ENCODE peak calls at places on chromosomes 4 and X, in seven cellular contexts. B is lung; L is GM06990; C is AG04450; M is CD8-positive, alpha-beta T cell; E is PC-3; I is psoas muscle. H is an unnamed sample.

GRCh38 chrX:32116047-32116446 is 1044.2 kb upstream of the FTHL17 start:
- DNase-seq in E (no peak), M (no peak), B (no peak), L (no peak), I (no peak), C (no peak), H (no peak)

GRCh38 chr4:64883087-64883926 is 474.1 kb upstream of the TECRL start:
- DNase-seq in E (no peak), L (no peak), B (no peak), M (no peak), C (no peak), I (no peak), H (no peak)

GRCh38 chr4:172666711-172667368 is 501.8 kb upstream of the GALNT7 start:
- DNase-seq in B (no peak), L (no peak), I (no peak), E (no peak), M (no peak), C (no peak), H (peak)

GRCh38 chr4:108730579-108730978 is 32.3 kb downstream of the ETNPPL start:
- DNase-seq in C (no peak), M (no peak), E (no peak), I (no peak), L (no peak), B (no peak), H (no peak)

GRCh38 chr4:102569200-102569599 is 68.0 kb downstream of the NFKB1 start:
- DNase-seq in M (no peak), E (no peak), B (no peak), C (no peak), I (no peak), L (no peak), H (peak)

GRCh38 chrX:39688576-39689373 is 409.0 kb downstream of the BCOR start:
- DNase-seq in C (no peak), E (peak), B (peak), I (peak), L (no peak), M (no peak), H (peak)

GRCh38 chr4:67539830-67540229 is 5.5 kb downstream of the CENPC start:
- DNase-seq in B (no peak), L (no peak), C (no peak), I (no peak), E (no peak), M (no peak), H (no peak)

GRCh38 chrX:148741441-148741840 is 241.0 kb downstream of the AFF2 start:
- DNase-seq in C (no peak), M (no peak), L (no peak), E (no peak), B (no peak), I (no peak), H (no peak)

GRCh38 chr4:53702334-53703266 is 111.3 kb upstream of the LNX1 start:
- DNase-seq in B (peak), L (peak), E (peak), I (peak), C (no peak), M (no peak), H (peak)

GRCh38 chrX:49840679-49841078 is 11.6 kb downstream of the PAGE4 start:
- DNase-seq in L (peak), C (no peak), M (peak), B (peak), I (peak), E (peak), H (peak)

GRCh38 chr4:36582214-36582613 is 300.8 kb downstream of the DTHD1 start:
- DNase-seq in I (no peak), E (no peak), C (no peak), M (no peak), L (no peak), B (no peak), H (peak)

GRCh38 chr4:81688085-81688484 is 216.4 kb upstream of the RASGEF1B start:
- DNase-seq in I (no peak), E (peak), B (no peak), M (no peak), C (no peak), L (no peak), H (peak)

GRCh38 chrX:22015144-22015750 is 16.9 kb upstream of the PHEX start:
- DNase-seq in C (no peak), L (no peak), E (no peak), I (no peak), B (no peak), M (no peak), H (no peak)

GRCh38 chrX:72297953-72298730 is 7.6 kb downstream of the CITED1 start:
- DNase-seq in E (peak), L (no peak), B (peak), I (no peak), C (no peak), M (no peak), H (peak)

GRCh38 chr4:16001484-16001858 is 38.5 kb upstream of the FGFBP2 start:
- DNase-seq in E (peak), I (peak), L (peak), B (peak), C (peak), M (peak), H (peak)

GRCh38 chrX:13376857-13377441 is 57.1 kb upstream of the ATXN3L start:
- DNase-seq in I (no peak), M (no peak), E (peak), L (no peak), B (peak), C (peak), H (peak)

GRCh38 chr4:136078971-136079370 is 1453.3 kb downstream of the PCDH18 start:
- DNase-seq in I (no peak), C (no peak), B (no peak), L (no peak), M (no peak), E (no peak), H (peak)

GRCh38 chr4:26717332-26717731 is 133.4 kb downstream of the TBC1D19 start:
- DNase-seq in L (no peak), M (no peak), E (peak), B (no peak), C (peak), I (no peak), H (peak)

GRCh38 chr4:52910115-52910514 is 48.0 kb downstream of the RASL11B start:
- DNase-seq in E (no peak), I (no peak), M (no peak), L (no peak), C (no peak), B (no peak), H (no peak)

GRCh38 chr4:155639674-155640529 is 26.7 kb upstream of the GUCY1A1 start:
- DNase-seq in B (no peak), I (no peak), L (peak), E (no peak), C (no peak), M (no peak), H (no peak)

GRCh38 chr4:52173470-52174055 is 122.5 kb downstream of the SPATA18 start:
- DNase-seq in C (no peak), I (peak), L (no peak), B (peak), M (no peak), E (no peak), H (no peak)

GRCh38 chr4:87060957-87061356 is 126.1 kb downstream of the AFF1 start:
- DNase-seq in I (no peak), L (no peak), B (no peak), C (peak), E (peak), M (no peak), H (peak)

GRCh38 chrX:29254515-29254914 is 667.3 kb downstream of the IL1RAPL1 start:
- DNase-seq in E (no peak), M (no peak), L (no peak), C (no peak), I (no peak), B (no peak), H (no peak)

GRCh38 chr4:169024762-169025161 is 14.7 kb upstream of the CBR4 start:
- DNase-seq in M (no peak), B (no peak), E (peak), C (peak), L (no peak), I (no peak), H (peak)

GRCh38 chr4:61540944-61541343 is 340.8 kb downstream of the ADGRL3 start:
- DNase-seq in B (no peak), E (no peak), M (no peak), C (no peak), L (no peak), I (no peak), H (no peak)

GRCh38 chr4:43782391-43782790 is 666.2 kb downstream of the KCTD8 start:
- DNase-seq in B (no peak), I (no peak), L (no peak), M (no peak), C (no peak), E (peak), H (no peak)

GRCh38 chr4:120841580-120841979 is 80.9 kb downstream of the PRDM5 start:
- DNase-seq in M (no peak), B (no peak), E (no peak), C (no peak), I (no peak), L (no peak), H (no peak)

GRCh38 chrX:120781416-120781815 is 94.2 kb downstream of the CT47B1 start:
- DNase-seq in I (no peak), E (no peak), M (no peak), C (no peak), L (no peak), B (no peak), H (peak)

GRCh38 chr4:185039508-185040273 is 21.4 kb downstream of the HELT start:
- DNase-seq in E (peak), M (peak), I (no peak), B (peak), L (peak), C (peak), H (peak)

GRCh38 chr4:183602444-183603102 is 56.4 kb downstream of the RWDD4 start:
- DNase-seq in C (no peak), I (no peak), M (no peak), E (no peak), B (no peak), L (no peak), H (peak)

GRCh38 chrX:42466706-42467105 is 311.3 kb downstream of the PPP1R2C start:
- DNase-seq in L (no peak), B (no peak), C (no peak), E (no peak), M (no peak), I (no peak), H (peak)

GRCh38 chr4:11480683-11481082 is 52.0 kb upstream of the HS3ST1 start:
- DNase-seq in C (no peak), M (peak), L (no peak), B (peak), E (peak), I (no peak), H (peak)

GRCh38 chr4:54662123-54662522 is 4.4 kb downstream of the KIT start:
- DNase-seq in L (no peak), E (no peak), M (no peak), B (no peak), I (no peak), C (no peak), H (no peak)

GRCh38 chrX:84501798-84502628 is at the start of gene HDX:
- DNase-seq in L (peak), M (peak), B (peak), C (peak), E (peak), I (peak), H (peak)
- H3K4me3 ChIP-seq in L (peak), M (peak), B (peak), C (peak), E (peak), I (peak), H (peak)

GRCh38 chr4:80182237-80182866 is 15.0 kb upstream of the PRDM8 start:
- DNase-seq in C (no peak), I (no peak), M (peak), B (no peak), L (no peak), E (no peak), H (no peak)
- H3K4me3 ChIP-seq in C (no peak), I (no peak), M (no peak), B (no peak), L (no peak), E (no peak), H (no peak)

DNA sequence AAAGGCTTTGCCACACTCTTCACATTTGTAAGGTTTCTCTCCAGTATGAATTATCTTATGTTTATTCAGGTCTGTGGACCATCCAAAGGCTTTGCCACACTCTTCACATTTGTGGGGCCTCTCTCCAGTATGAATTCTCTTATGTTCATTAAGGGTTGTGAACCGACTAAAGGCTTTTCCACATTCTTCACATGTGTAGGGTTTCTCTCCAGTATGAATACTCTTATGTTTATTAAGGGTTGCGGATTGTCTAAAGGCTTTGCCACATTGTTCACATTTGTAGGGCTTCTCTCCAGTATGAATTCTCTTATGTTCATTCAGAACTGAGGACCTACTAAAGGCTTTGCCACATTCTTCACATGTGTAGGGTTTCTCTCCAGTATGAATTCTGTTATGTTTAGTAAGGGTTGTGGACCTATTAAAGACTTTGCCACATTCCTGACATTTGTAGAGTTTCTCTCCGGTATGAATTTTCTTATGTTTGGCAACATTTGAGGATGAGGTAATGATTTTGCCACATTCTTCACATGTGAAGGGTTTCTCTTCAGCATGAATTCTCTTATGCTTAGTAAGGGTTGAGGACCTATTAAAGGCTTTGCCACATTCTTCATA is 33.7 kb downstream of the ZNF732 start:
- DNase-seq in M (no peak), E (no peak), C (no peak), B (no peak), I (no peak), L (no peak), H (no peak)
- H3K4me3 ChIP-seq in M (no peak), E (no peak), C (no peak), B (no peak), I (no peak), L (no peak), H (no peak)

GRCh38 chrX:153029875-153030274 is 26.4 kb upstream of the PNMA3 start:
- DNase-seq in L (no peak), E (no peak), B (no peak), M (no peak), I (no peak), C (no peak), H (peak)

GRCh38 chrX:153030801-153031200 is 25.5 kb upstream of the PNMA3 start:
- DNase-seq in L (no peak), M (no peak), C (no peak), B (no peak), E (no peak), I (no peak), H (no peak)

GRCh38 chrX:153029162-153029561 is 27.1 kb upstream of the PNMA3 start:
- DNase-seq in B (no peak), C (no peak), E (no peak), L (no peak), M (no peak), I (no peak), H (peak)

GRCh38 chrX:153032397-153033118 is 23.7 kb upstream of the PNMA3 start:
- DNase-seq in B (peak), E (peak), L (peak), I (peak), C (no peak), M (peak), H (peak)
- H3K4me3 ChIP-seq in B (peak), E (peak), L (peak), I (peak), C (peak), M (peak), H (peak)

DNA sequence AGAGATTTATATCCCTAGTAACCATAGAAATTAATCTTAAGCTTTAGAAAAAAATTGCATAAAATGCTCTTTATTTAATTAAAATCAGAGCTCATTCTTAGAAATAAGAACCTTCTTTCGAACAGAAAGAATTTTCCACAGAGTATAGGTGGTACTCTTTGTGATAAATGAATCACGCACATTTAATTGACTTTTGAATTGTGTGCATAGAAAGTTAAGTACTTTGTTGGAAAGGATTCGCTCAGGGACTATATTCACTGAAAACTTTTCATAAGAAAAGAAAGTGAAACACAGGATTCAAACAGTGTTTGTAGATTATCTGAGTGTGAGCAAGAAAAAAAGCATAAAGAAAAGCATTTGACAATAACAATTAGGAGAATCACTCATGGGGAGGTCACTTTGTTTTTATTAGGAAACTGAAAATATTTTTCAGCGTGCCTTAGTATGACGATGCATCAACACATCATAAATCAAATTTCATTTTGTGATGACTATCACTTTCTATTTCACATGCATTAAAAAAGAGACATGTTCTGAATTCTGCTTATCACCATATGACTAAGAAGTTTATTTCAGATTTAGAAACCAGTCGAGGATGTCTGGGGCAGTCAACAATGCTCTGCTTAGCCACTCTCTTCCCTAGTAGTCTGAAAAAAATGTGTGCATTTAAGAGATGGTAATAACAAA is 49.5 kb downstream of the STX18 start:
- DNase-seq in L (peak), E (no peak), B (no peak), C (no peak), M (no peak), I (no peak), H (no peak)
- H3K4me3 ChIP-seq in L (peak), E (no peak), B (no peak), C (peak), M (no peak), I (no peak), H (no peak)